ENCODE peak calls at places on chromosomes 3 and 15, in four cellular contexts. N is HepG2, C is K562, E is GM12878. F is an unnamed sample.

GRCh38 chr3:71684752-71685151 is 40.5 kb downstream of the EIF4E3 start:
- DNase-seq in N (no peak), C (no peak), E (no peak), F (no peak)

GRCh38 chr15:31274496-31275330 is 51.9 kb upstream of the KLF13 start:
- DNase-seq in N (peak), C (no peak), E (no peak), F (no peak)

GRCh38 chr15:84981711-84982300 is at the start of gene PDE8A:
- DNase-seq in N (no peak), C (peak), E (no peak), F (peak)

GRCh38 chr15:100901296-100901695 is 17.9 kb upstream of the LRRK1 start:
- DNase-seq in N (no peak), C (no peak), E (no peak), F (no peak)

GRCh38 chr3:150309557-150309956 is 98.5 kb upstream of the TSC22D2 start:
- DNase-seq in N (no peak), C (no peak), E (no peak), F (no peak)

GRCh38 chr15:37926136-37926535 is 8.3 kb upstream of the TMCO5A start:
- DNase-seq in N (no peak), C (no peak), E (no peak), F (no peak)

GRCh38 chr3:52990637-52991036 is 55.2 kb downstream of the SFMBT1 start:
- DNase-seq in N (no peak), C (no peak), E (no peak), F (no peak)

GRCh38 chr3:31732548-31732947 is 199.8 kb downstream of the STT3B start:
- DNase-seq in N (no peak), C (no peak), E (no peak), F (no peak)

GRCh38 chr3:141656771-141657170 is 81.3 kb upstream of the RNF7 start:
- DNase-seq in N (no peak), C (peak), E (no peak), F (no peak)

GRCh38 chr3:80785475-80785874 is 976.0 kb downstream of the GBE1 start:
- DNase-seq in N (peak), C (no peak), E (no peak), F (peak)

GRCh38 chr15:40323239-40323952 is at the start of gene INAFM2:
- DNase-seq in N (peak), C (peak), E (peak), F (peak)

GRCh38 chr3:60440869-60441268 is 810.4 kb downstream of the FHIT start:
- DNase-seq in N (no peak), C (no peak), E (no peak), F (no peak)

GRCh38 chr3:128497305-128498126 is 4.5 kb upstream of the GATA2 start:
- DNase-seq in N (no peak), C (peak), E (no peak), F (peak)

GRCh38 chr15:59247364-59247763 is 40.7 kb downstream of the LDHAL6B start:
- DNase-seq in N (peak), C (peak), E (no peak), F (peak)

GRCh38 chr3:70988111-70988510 is 595.4 kb downstream of the FOXP1 start:
- DNase-seq in N (no peak), C (no peak), E (no peak), F (no peak)

GRCh38 chr3:136819784-136820640 is 1.1 kb downstream of the SLC35G2 start:
- DNase-seq in N (peak), C (peak), E (no peak), F (peak)

GRCh38 chr15:42151736-42152135 is 4.7 kb downstream of the PLA2G4F start:
- DNase-seq in N (no peak), C (no peak), E (no peak), F (no peak)

GRCh38 chr3:60017631-60018030 is 967.8 kb upstream of the CFAP20DC start:
- DNase-seq in N (no peak), C (no peak), E (peak), F (no peak)

GRCh38 chr15:55758580-55758986 is 15.6 kb upstream of the PRTG start:
- DNase-seq in N (no peak), C (peak), E (no peak), F (peak)

GRCh38 chr3:94787734-94788133 is 724.9 kb downstream of the NSUN3 start:
- DNase-seq in N (no peak), C (no peak), E (no peak), F (peak)
- TF ChIP-seq TARDBP in N (no peak), C (no peak), E (no peak), F (no peak)

DNA sequence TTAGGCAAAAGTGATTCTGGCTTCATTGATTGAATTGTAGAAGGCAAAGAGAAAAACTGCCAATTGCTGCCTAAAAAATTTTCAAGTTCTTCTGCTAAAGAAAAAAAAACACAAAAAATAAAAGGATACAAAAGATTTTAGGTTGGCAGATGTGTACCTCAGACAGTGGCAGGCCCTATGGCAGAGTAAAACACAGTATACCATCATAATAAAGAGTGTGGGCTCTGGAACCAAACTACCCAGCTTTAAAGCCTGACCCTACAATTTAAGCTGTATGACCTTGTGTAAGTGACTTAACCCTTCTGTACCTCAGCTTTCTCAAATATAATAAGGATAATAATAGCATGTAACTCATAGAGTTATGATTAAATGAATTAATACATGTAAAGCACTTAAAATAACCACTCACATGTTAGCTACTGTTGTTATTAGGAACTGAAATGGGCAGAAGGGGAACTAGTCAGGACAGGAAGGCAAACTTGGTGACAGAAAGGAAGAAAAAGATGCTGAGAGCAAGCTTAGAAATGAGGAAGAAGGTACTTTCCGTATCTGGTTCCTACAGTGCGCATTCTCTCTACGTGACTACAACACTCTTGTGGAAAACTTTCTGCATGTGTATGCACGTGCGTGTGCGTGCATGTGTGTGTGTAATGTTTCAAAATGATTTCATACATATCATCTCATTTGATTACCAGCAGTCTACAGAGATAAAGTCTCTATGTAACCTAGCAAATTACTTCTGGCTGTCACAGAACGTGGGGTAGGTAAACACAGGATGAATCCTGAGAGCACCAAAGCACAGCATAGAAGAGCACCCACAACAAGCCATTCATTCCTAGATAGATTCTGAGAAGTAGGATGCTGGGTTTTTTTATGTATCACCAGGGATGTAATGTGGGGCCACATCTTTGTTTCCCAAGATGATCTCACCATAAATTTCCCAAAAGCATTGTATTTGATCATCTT is 13.7 kb upstream of the GATM start:
- DNase-seq in N (no peak), C (no peak), E (peak), F (no peak)
- TF ChIP-seq FOXM1 in N (no peak), C (no peak), E (peak), F (no peak)

DNA sequence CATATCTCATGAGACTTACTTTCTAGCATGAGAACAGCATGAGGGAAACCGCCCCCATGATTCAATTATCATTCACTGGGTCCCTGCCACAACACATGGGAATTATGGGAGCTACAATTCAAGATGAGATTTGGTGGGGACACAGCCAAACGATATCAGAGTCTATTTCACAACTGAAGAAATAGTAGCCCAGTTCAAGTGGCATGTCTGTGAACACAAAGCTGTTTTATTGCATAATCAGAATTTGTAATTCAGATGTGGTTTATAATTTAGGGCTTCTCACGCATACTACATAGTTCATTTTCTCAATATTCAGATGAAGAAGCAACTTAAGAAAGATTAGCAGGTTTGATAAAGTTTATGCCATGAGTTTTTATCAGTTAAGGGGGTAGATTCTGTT is 1188.0 kb upstream of the ALCAM start:
- DNase-seq in N (no peak), C (no peak), E (no peak), F (no peak)
- TF ChIP-seq TARDBP in N (no peak), C (no peak), E (no peak), F (no peak)

DNA sequence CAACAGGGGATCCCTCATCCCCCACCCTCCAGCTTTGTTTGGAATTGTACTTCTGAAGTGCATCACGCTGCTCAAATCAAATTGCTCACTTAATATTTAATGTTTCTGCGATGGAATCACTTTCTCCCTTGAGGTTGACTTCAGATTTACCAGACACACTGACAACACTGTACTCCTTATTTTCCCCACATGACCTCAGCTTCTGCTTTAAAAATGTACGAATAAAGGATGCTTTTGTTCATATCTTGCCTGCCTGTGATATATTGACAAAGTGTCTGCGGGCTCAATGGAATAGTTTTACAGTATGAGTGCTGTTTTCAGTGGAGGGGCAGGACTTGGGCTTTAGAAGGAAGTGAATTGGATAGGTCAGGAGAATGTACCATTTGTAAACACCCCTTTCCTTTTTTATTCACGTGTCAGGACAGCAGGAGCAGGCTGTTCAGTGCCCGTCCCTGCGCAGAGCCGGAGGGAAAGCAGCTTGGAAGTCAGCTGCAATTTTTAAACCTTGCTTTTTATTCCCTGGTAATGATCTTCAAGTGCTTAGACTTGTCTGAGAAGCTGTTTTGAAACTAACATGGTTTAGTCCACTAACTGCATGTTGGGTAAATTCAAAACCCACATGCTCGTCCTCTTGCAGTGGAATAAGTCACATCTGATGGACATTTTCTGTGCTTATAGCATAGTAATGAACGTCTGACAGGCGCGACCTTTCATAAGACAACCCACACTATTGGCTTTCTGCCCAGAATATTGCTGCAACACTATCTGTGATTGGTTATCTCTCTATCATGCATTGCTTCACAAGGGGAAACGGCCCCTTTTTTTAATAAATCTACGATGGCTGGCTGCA is 29.9 kb downstream of the MBNL1 start:
- DNase-seq in N (peak), C (peak), E (peak), F (peak)
- TF ChIP-seq FOXM1 in N (no peak), C (no peak), E (no peak), F (no peak)

GRCh38 chr15:90885432-90886290 is 1.4 kb downstream of the FES start:
- DNase-seq in N (no peak), C (peak), E (no peak), F (peak)
- TF ChIP-seq TARDBP in N (no peak), C (peak), E (no peak), F (no peak)

GRCh38 chr3:114362815-114363214 is 69.0 kb downstream of the TIGIT start:
- DNase-seq in N (peak), C (peak), E (no peak), F (peak)
- TF ChIP-seq FOXM1 in N (no peak), C (no peak), E (no peak), F (no peak)

GRCh38 chr3:124610130-124610529 is 120.1 kb upstream of the UMPS start:
- DNase-seq in N (no peak), C (no peak), E (no peak), F (no peak)
- TF ChIP-seq TARDBP in N (no peak), C (no peak), E (no peak), F (no peak)

GRCh38 chr15:51377038-51377761 is 35.7 kb downstream of the GLDN start:
- DNase-seq in N (no peak), C (no peak), E (no peak), F (no peak)

GRCh38 chr15:51374131-51374530 is 32.7 kb downstream of the GLDN start:
- DNase-seq in N (no peak), C (no peak), E (no peak), F (no peak)

GRCh38 chr15:51379390-51379789 is 37.9 kb downstream of the GLDN start:
- DNase-seq in N (no peak), C (no peak), E (no peak), F (no peak)

GRCh38 chr15:51371271-51371670 is 29.8 kb downstream of the GLDN start:
- DNase-seq in N (no peak), C (no peak), E (no peak), F (no peak)

GRCh38 chr15:51375966-51376640 is 34.6 kb downstream of the GLDN start:
- DNase-seq in N (no peak), C (no peak), E (no peak), F (no peak)
- TF ChIP-seq FOXM1 in N (no peak), C (no peak), E (no peak), F (no peak)

GRCh38 chr3:40899286-40899712 is 300.0 kb upstream of the CTNNB1 start:
- DNase-seq in N (peak), C (no peak), E (no peak), F (no peak)
- TF ChIP-seq TARDBP in N (no peak), C (no peak), E (no peak), F (no peak)

GRCh38 chr3:108469126-108469525 is 41.3 kb downstream of the MYH15 start:
- DNase-seq in N (no peak), C (no peak), E (no peak), F (no peak)

GRCh38 chr3:108471346-108471935 is 39.0 kb downstream of the MYH15 start:
- DNase-seq in N (no peak), C (no peak), E (no peak), F (no peak)

GRCh38 chr3:108474581-108474980 is 35.8 kb downstream of the MYH15 start:
- DNase-seq in N (no peak), C (no peak), E (no peak), F (no peak)

GRCh38 chr3:108473711-108474110 is 36.7 kb downstream of the MYH15 start:
- DNase-seq in N (no peak), C (no peak), E (no peak), F (no peak)

GRCh38 chr3:108472011-108472591 is 38.3 kb downstream of the MYH15 start:
- DNase-seq in N (no peak), C (no peak), E (no peak), F (no peak)
- TF ChIP-seq FOXM1 in N (no peak), C (no peak), E (no peak), F (no peak)

F was measured in HEK293T.